ENCODE peak calls at places on chromosomes 11 and 22, in ten cellular contexts. D, B, L, V, Y, A, S, N, Z and H are unnamed samples.

GRCh38 chr22:17366830-17367229 is 2.4 kb upstream of the CECR2 start:
- DNase-seq in V (peak), D (no peak), N (peak), B (no peak), A (peak), Y (peak), Z (no peak), S (no peak), L (peak), H (peak)

GRCh38 chr11:45321669-45322068 is 35.5 kb upstream of the SYT13 start:
- DNase-seq in D (peak), A (no peak), S (no peak), N (no peak), V (no peak), Z (no peak), B (no peak), Y (no peak), L (no peak), H (no peak)

GRCh38 chr22:37051629-37052385 is at the start of gene KCTD17:
- DNase-seq in N (peak), S (peak), V (peak), L (peak), B (peak), D (peak), Y (peak), A (peak), Z (peak), H (peak)

GRCh38 chr11:69005183-69005630 is 7.8 kb downstream of the MRGPRF start:
- DNase-seq in N (no peak), Y (peak), D (no peak), V (no peak), S (no peak), Z (no peak), A (no peak), L (no peak), B (peak), H (peak)

GRCh38 chr22:26462971-26463661 is 20.5 kb downstream of the HPS4 start:
- DNase-seq in Z (peak), S (no peak), D (no peak), B (no peak), A (no peak), Y (no peak), L (no peak), V (no peak), N (no peak), H (no peak)

GRCh38 chr11:81303265-81303664 is 1430.4 kb downstream of the FAM181B start:
- DNase-seq in L (no peak), V (no peak), N (no peak), Z (no peak), Y (no peak), S (no peak), A (no peak), B (no peak), D (no peak), H (no peak)

GRCh38 chr22:50138988-50139387 is 31.5 kb upstream of the PANX2 start:
- DNase-seq in V (no peak), L (no peak), Y (no peak), A (no peak), B (no peak), Z (no peak), D (no peak), S (no peak), N (no peak), H (no peak)

GRCh38 chr11:44304091-44305084 is 5.6 kb downstream of the ALX4 start:
- DNase-seq in B (no peak), Z (no peak), N (no peak), V (no peak), Y (no peak), D (no peak), S (no peak), L (no peak), A (no peak), H (peak)

GRCh38 chr11:14029415-14029814 is 66.9 kb downstream of the SPON1 start:
- DNase-seq in Y (no peak), D (no peak), N (no peak), V (no peak), A (no peak), S (no peak), Z (no peak), B (no peak), L (no peak), H (peak)

GRCh38 chr11:61336171-61336935 is 3.3 kb downstream of the TKFC start:
- DNase-seq in N (peak), Y (peak), A (peak), V (peak), B (peak), L (peak), D (peak), S (peak), Z (peak), H (peak)

GRCh38 chr22:49213731-49214352 is 613.8 kb downstream of the BRD1 start:
- DNase-seq in Y (peak), N (no peak), B (no peak), Z (no peak), D (no peak), A (no peak), V (no peak), S (no peak), L (no peak), H (peak)

GRCh38 chr11:62125316-62125715 is 1.5 kb downstream of the INCENP start:
- DNase-seq in N (no peak), B (no peak), S (no peak), D (no peak), V (no peak), L (no peak), A (no peak), Y (no peak), Z (no peak), H (no peak)

GRCh38 chr11:126186031-126186698 is 25.3 kb downstream of the RPUSD4 start:
- DNase-seq in V (no peak), Z (no peak), L (no peak), N (no peak), B (no peak), Y (no peak), A (no peak), S (no peak), D (no peak), H (no peak)

GRCh38 chr22:38135133-38135706 is 24.7 kb upstream of the BAIAP2L2 start:
- DNase-seq in N (no peak), Y (no peak), Z (peak), B (no peak), D (no peak), V (no peak), A (peak), L (no peak), S (no peak), H (no peak)

GRCh38 chr11:120789391-120789790 is 234.5 kb upstream of the TBCEL start:
- DNase-seq in Z (no peak), A (no peak), D (no peak), L (no peak), Y (no peak), B (no peak), N (no peak), S (no peak), V (no peak), H (no peak)

GRCh38 chr22:46083383-46084350 is 66.7 kb upstream of the PPARA start:
- DNase-seq in S (no peak), Y (peak), B (peak), L (no peak), Z (no peak), A (peak), V (no peak), D (no peak), N (no peak), H (no peak)

GRCh38 chr22:23147632-23148387 is 2.5 kb downstream of the RAB36 start:
- DNase-seq in D (no peak), S (no peak), B (no peak), Y (no peak), A (no peak), L (no peak), Z (peak), V (no peak), N (no peak), H (no peak)